ENCODE peak calls at places on chromosomes 5 and 9, in four cellular contexts. One of them, this sample, is unnamed.

GRCh38 chr5:177495243-177496060 is 2.0 kb downstream of the PDLIM7 start:
- DNase-seq in fibroblast of the aortic adventitia: peak
- DNase-seq in fibroblast of mammary gland: peak
- DNase-seq in body of pancreas: no peak
- DNase-seq in this sample: peak

GRCh38 chr5:84382363-84383295 is 2.1 kb downstream of the EDIL3 start:
- DNase-seq in body of pancreas: peak
- DNase-seq in fibroblast of the aortic adventitia: peak
- DNase-seq in fibroblast of mammary gland: peak
- DNase-seq in this sample: peak

GRCh38 chr5:177234761-177235315 is 68.7 kb downstream of the RAB24 start:
- DNase-seq in body of pancreas: no peak
- DNase-seq in fibroblast of the aortic adventitia: no peak
- DNase-seq in fibroblast of mammary gland: no peak
- DNase-seq in this sample: peak

GRCh38 chr5:53253421-53253871 is 143.9 kb upstream of the MOCS2 start:
- DNase-seq in fibroblast of mammary gland: peak
- DNase-seq in fibroblast of the aortic adventitia: peak
- DNase-seq in body of pancreas: no peak
- DNase-seq in this sample: peak

GRCh38 chr5:3027185-3027865 is 275.8 kb upstream of the IRX2 start:
- DNase-seq in fibroblast of mammary gland: no peak
- DNase-seq in body of pancreas: no peak
- DNase-seq in fibroblast of the aortic adventitia: no peak
- DNase-seq in this sample: no peak

GRCh38 chr9:34612788-34613390 is 992 bp upstream of the RPP25L start:
- DNase-seq in fibroblast of mammary gland: peak
- DNase-seq in body of pancreas: peak
- DNase-seq in fibroblast of the aortic adventitia: peak
- DNase-seq in this sample: peak

GRCh38 chr9:136011703-136012496 is 50.7 kb upstream of the UBAC1 start:
- DNase-seq in fibroblast of mammary gland: peak
- DNase-seq in body of pancreas: peak
- DNase-seq in fibroblast of the aortic adventitia: peak
- DNase-seq in this sample: peak

GRCh38 chr5:38168029-38168428 is 90.3 kb upstream of the EGFLAM start:
- DNase-seq in fibroblast of the aortic adventitia: no peak
- DNase-seq in body of pancreas: no peak
- DNase-seq in fibroblast of mammary gland: no peak
- DNase-seq in this sample: no peak

GRCh38 chr9:94656190-94656589 is 16.9 kb upstream of the FBP1 start:
- DNase-seq in fibroblast of mammary gland: no peak
- DNase-seq in body of pancreas: no peak
- DNase-seq in fibroblast of the aortic adventitia: no peak
- DNase-seq in this sample: no peak

GRCh38 chr5:144634138-144634537 is 463.5 kb downstream of the KCTD16 start:
- DNase-seq in fibroblast of the aortic adventitia: no peak
- DNase-seq in body of pancreas: no peak
- DNase-seq in fibroblast of mammary gland: no peak
- DNase-seq in this sample: no peak

GRCh38 chr9:69376651-69377050 is 51.6 kb downstream of the ENTREP1 start:
- DNase-seq in body of pancreas: no peak
- DNase-seq in fibroblast of mammary gland: peak
- DNase-seq in fibroblast of the aortic adventitia: peak
- DNase-seq in this sample: peak

GRCh38 chr9:84125046-84125445 is 144.4 kb downstream of the RMI1 start:
- DNase-seq in fibroblast of mammary gland: no peak
- DNase-seq in fibroblast of the aortic adventitia: no peak
- DNase-seq in body of pancreas: no peak
- DNase-seq in this sample: no peak

GRCh38 chr5:61948151-61948550 is 357.9 kb upstream of the KIF2A start:
- DNase-seq in body of pancreas: no peak
- DNase-seq in fibroblast of the aortic adventitia: no peak
- DNase-seq in fibroblast of mammary gland: no peak
- DNase-seq in this sample: no peak

GRCh38 chr9:86405926-86406325 is 51.7 kb upstream of the TUT7 start:
- DNase-seq in body of pancreas: no peak
- DNase-seq in fibroblast of the aortic adventitia: peak
- DNase-seq in fibroblast of mammary gland: peak
- DNase-seq in this sample: peak

GRCh38 chr9:30609713-30610112 is 1774.7 kb upstream of the ACO1 start:
- DNase-seq in body of pancreas: no peak
- DNase-seq in fibroblast of mammary gland: no peak
- DNase-seq in fibroblast of the aortic adventitia: no peak
- DNase-seq in this sample: no peak

GRCh38 chr9:93959739-93960154 is 4.6 kb upstream of the BARX1 start:
- DNase-seq in fibroblast of mammary gland: no peak
- DNase-seq in body of pancreas: no peak
- DNase-seq in fibroblast of the aortic adventitia: peak
- DNase-seq in this sample: no peak

GRCh38 chr9:107518037-107518786 is 28.6 kb upstream of the KLF4 start:
- DNase-seq in body of pancreas: no peak
- DNase-seq in fibroblast of the aortic adventitia: no peak
- DNase-seq in fibroblast of mammary gland: no peak
- DNase-seq in this sample: no peak

GRCh38 chr5:91339053-91339710 is 43.9 kb downstream of the ARRDC3 start:
- DNase-seq in body of pancreas: no peak
- DNase-seq in fibroblast of mammary gland: peak
- DNase-seq in fibroblast of the aortic adventitia: peak
- DNase-seq in this sample: peak

GRCh38 chr5:61674403-61674802 is 342.3 kb downstream of the ZSWIM6 start:
- DNase-seq in fibroblast of mammary gland: no peak
- DNase-seq in fibroblast of the aortic adventitia: no peak
- DNase-seq in body of pancreas: no peak
- DNase-seq in this sample: no peak

GRCh38 chr5:96595300-96596090 is 66.7 kb upstream of the CAST start:
- DNase-seq in body of pancreas: no peak
- DNase-seq in fibroblast of mammary gland: peak
- DNase-seq in fibroblast of the aortic adventitia: peak
- DNase-seq in this sample: no peak

GRCh38 chr5:107875834-107876233 is 205.1 kb upstream of the EFNA5 start:
- DNase-seq in fibroblast of mammary gland: peak
- DNase-seq in body of pancreas: no peak
- DNase-seq in fibroblast of the aortic adventitia: peak
- DNase-seq in this sample: peak

GRCh38 chr9:22117511-22118388 is 108.6 kb upstream of the CDKN2B start:
- DNase-seq in body of pancreas: no peak
- DNase-seq in fibroblast of the aortic adventitia: peak
- DNase-seq in fibroblast of mammary gland: peak
- DNase-seq in this sample: peak

GRCh38 chr9:127805620-127806019 is 2.9 kb downstream of the FPGS start:
- DNase-seq in fibroblast of the aortic adventitia: no peak
- DNase-seq in fibroblast of mammary gland: peak
- DNase-seq in body of pancreas: peak
- DNase-seq in this sample: no peak

GRCh38 chr5:124996023-124996763 is 249.8 kb upstream of the ZNF608 start:
- DNase-seq in fibroblast of the aortic adventitia: peak
- DNase-seq in fibroblast of mammary gland: peak
- DNase-seq in body of pancreas: no peak
- DNase-seq in this sample: peak

GRCh38 chr5:111231053-111231586 is 6.9 kb downstream of the CAMK4 start:
- DNase-seq in fibroblast of the aortic adventitia: no peak
- DNase-seq in fibroblast of mammary gland: no peak
- DNase-seq in body of pancreas: no peak
- DNase-seq in this sample: no peak

GRCh38 chr5:108025009-108025408 is 354.3 kb upstream of the EFNA5 start:
- DNase-seq in fibroblast of the aortic adventitia: no peak
- DNase-seq in body of pancreas: no peak
- DNase-seq in fibroblast of mammary gland: no peak
- DNase-seq in this sample: no peak

GRCh38 chr5:139657363-139658321 is 9.5 kb downstream of the CXXC5 start:
- DNase-seq in fibroblast of the aortic adventitia: peak
- DNase-seq in body of pancreas: no peak
- DNase-seq in fibroblast of mammary gland: peak
- DNase-seq in this sample: peak

GRCh38 chr5:43193171-43193951 is 1.3 kb downstream of the NIM1K start:
- DNase-seq in fibroblast of mammary gland: peak
- DNase-seq in body of pancreas: no peak
- DNase-seq in fibroblast of the aortic adventitia: peak
- DNase-seq in this sample: peak

GRCh38 chr9:33687779-33688178 is 107.6 kb upstream of the PRSS3 start:
- DNase-seq in fibroblast of the aortic adventitia: peak
- DNase-seq in fibroblast of mammary gland: no peak
- DNase-seq in body of pancreas: no peak
- DNase-seq in this sample: no peak

GRCh38 chr9:108963459-108964143 is 29.4 kb downstream of the ABITRAM start:
- DNase-seq in body of pancreas: no peak
- DNase-seq in fibroblast of mammary gland: no peak
- DNase-seq in fibroblast of the aortic adventitia: no peak
- DNase-seq in this sample: peak

GRCh38 chr9:133701321-133701980 is 36.7 kb downstream of the SARDH start:
- DNase-seq in fibroblast of mammary gland: no peak
- DNase-seq in body of pancreas: no peak
- DNase-seq in fibroblast of the aortic adventitia: no peak
- DNase-seq in this sample: peak

GRCh38 chr9:133701981-133702797 is 36.0 kb downstream of the SARDH start:
- DNase-seq in body of pancreas: no peak
- DNase-seq in fibroblast of mammary gland: no peak
- DNase-seq in fibroblast of the aortic adventitia: peak
- DNase-seq in this sample: no peak

GRCh38 chr9:133703571-133704399 is 34.4 kb downstream of the SARDH start:
- DNase-seq in fibroblast of the aortic adventitia: no peak
- DNase-seq in body of pancreas: no peak
- DNase-seq in fibroblast of mammary gland: no peak
- DNase-seq in this sample: no peak

GRCh38 chr9:133704711-133705181 is 33.4 kb downstream of the SARDH start:
- DNase-seq in fibroblast of the aortic adventitia: no peak
- DNase-seq in fibroblast of mammary gland: no peak
- DNase-seq in body of pancreas: no peak
- DNase-seq in this sample: no peak

DNA sequence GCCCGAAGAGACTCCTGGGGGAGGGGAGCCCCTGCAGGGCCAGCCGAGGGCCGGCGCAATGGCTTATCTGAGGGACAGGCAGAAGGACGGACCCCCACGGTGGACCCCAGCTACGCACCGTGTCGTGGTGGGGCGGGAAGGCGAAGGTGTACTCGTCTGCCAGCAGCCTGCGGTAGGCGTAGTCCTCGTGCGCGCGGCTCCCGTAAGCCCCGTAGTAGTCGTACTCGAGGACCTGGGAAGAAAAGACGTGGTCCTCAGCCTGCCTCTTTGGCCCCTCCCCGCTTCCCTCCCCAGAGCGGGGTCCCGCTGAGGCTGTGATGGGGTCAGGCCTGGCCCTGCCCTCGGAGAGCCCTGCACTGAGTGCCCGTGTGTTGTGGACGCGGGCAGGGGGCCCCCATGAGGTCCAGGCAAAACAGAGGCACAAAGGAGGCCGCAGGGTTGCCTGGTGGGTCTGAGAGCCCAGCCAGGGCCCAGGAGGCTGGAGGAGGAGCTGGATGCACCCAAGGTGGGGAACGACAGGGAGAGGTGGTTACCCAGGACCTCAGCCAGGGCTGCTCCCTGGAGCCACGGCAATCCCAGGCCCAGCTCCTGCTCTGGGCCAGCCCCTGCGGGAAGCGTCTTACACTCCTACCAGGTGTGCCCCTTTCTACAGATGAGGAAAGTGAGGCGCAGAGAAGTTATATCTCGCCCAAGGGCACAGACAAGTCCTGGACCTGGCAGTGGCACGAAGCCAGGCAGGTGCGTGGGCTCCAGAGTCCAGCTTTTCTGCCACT is 35.2 kb downstream of the SARDH start:
- DNase-seq in fibroblast of the aortic adventitia: no peak
- DNase-seq in body of pancreas: no peak
- DNase-seq in fibroblast of mammary gland: no peak
- DNase-seq in this sample: no peak
- H3K4me3 ChIP-seq in fibroblast of the aortic adventitia: peak
- H3K4me3 ChIP-seq in body of pancreas: no peak
- H3K4me3 ChIP-seq in fibroblast of mammary gland: no peak
- H3K4me3 ChIP-seq in this sample: no peak

GRCh38 chr5:173743641-173744343 is 127.3 kb upstream of the BOD1 start:
- DNase-seq in fibroblast of the aortic adventitia: no peak
- DNase-seq in body of pancreas: no peak
- DNase-seq in fibroblast of mammary gland: no peak
- DNase-seq in this sample: no peak

GRCh38 chr5:173742432-173742816 is 126.0 kb upstream of the BOD1 start:
- DNase-seq in fibroblast of mammary gland: no peak
- DNase-seq in fibroblast of the aortic adventitia: no peak
- DNase-seq in body of pancreas: no peak
- DNase-seq in this sample: no peak

GRCh38 chr5:173739741-173740140 is 123.3 kb upstream of the BOD1 start:
- DNase-seq in fibroblast of the aortic adventitia: no peak
- DNase-seq in body of pancreas: no peak
- DNase-seq in fibroblast of mammary gland: no peak
- DNase-seq in this sample: no peak

GRCh38 chr5:173740400-173740799 is 124.0 kb upstream of the BOD1 start:
- DNase-seq in fibroblast of mammary gland: no peak
- DNase-seq in body of pancreas: no peak
- DNase-seq in fibroblast of the aortic adventitia: no peak
- DNase-seq in this sample: no peak

GRCh38 chr5:173741729-173742431 is 125.4 kb upstream of the BOD1 start:
- DNase-seq in body of pancreas: no peak
- DNase-seq in fibroblast of the aortic adventitia: no peak
- DNase-seq in fibroblast of mammary gland: no peak
- DNase-seq in this sample: no peak
- H3K4me3 ChIP-seq in body of pancreas: no peak
- H3K4me3 ChIP-seq in fibroblast of the aortic adventitia: no peak
- H3K4me3 ChIP-seq in fibroblast of mammary gland: no peak
- H3K4me3 ChIP-seq in this sample: no peak

GRCh38 chr9:97986466-97986865 is 3.3 kb downstream of the ANP32B start:
- DNase-seq in fibroblast of the aortic adventitia: no peak
- DNase-seq in body of pancreas: no peak
- DNase-seq in fibroblast of mammary gland: peak
- DNase-seq in this sample: no peak

GRCh38 chr9:97990259-97990658 is 7.1 kb downstream of the ANP32B start:
- DNase-seq in fibroblast of the aortic adventitia: peak
- DNase-seq in body of pancreas: no peak
- DNase-seq in fibroblast of mammary gland: peak
- DNase-seq in this sample: peak

GRCh38 chr9:97984188-97985057 is 1.3 kb downstream of the ANP32B start:
- DNase-seq in fibroblast of the aortic adventitia: peak
- DNase-seq in fibroblast of mammary gland: peak
- DNase-seq in body of pancreas: peak
- DNase-seq in this sample: peak

GRCh38 chr9:97985058-97985861 is 2.1 kb downstream of the ANP32B start:
- DNase-seq in body of pancreas: no peak
- DNase-seq in fibroblast of the aortic adventitia: peak
- DNase-seq in fibroblast of mammary gland: peak
- DNase-seq in this sample: peak

DNA sequence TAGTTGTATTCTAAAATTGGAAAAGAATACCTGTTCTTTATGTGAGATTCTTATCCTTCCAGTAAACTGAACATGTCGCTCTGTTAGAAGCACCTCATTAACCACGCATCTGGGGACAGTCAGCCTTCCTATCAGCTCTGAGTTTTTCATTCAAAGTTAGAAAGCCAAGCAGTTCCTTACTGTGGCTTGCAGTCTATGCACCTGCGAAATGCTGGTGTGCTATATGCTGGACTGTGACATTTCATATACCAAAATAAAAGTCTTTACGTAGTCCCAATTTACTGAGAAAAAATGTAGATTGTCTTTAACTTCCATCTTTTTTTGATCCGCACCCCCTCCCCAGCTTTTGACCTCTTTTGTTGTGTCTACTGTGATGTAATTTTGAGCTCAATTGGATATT is 4.3 kb downstream of the ANP32B start:
- DNase-seq in body of pancreas: no peak
- DNase-seq in fibroblast of mammary gland: no peak
- DNase-seq in fibroblast of the aortic adventitia: no peak
- DNase-seq in this sample: no peak
- H3K4me3 ChIP-seq in body of pancreas: no peak
- H3K4me3 ChIP-seq in fibroblast of mammary gland: no peak
- H3K4me3 ChIP-seq in fibroblast of the aortic adventitia: no peak
- H3K4me3 ChIP-seq in this sample: no peak

GRCh38 chr5:103369125-103370120 is 110.9 kb downstream of the MACIR start:
- DNase-seq in fibroblast of the aortic adventitia: no peak
- DNase-seq in fibroblast of mammary gland: no peak
- DNase-seq in body of pancreas: no peak
- DNase-seq in this sample: no peak
- H3K4me3 ChIP-seq in fibroblast of the aortic adventitia: no peak
- H3K4me3 ChIP-seq in fibroblast of mammary gland: no peak
- H3K4me3 ChIP-seq in body of pancreas: no peak
- H3K4me3 ChIP-seq in this sample: no peak

This sample was measured in AG10803.